ENCODE peak calls at places on chromosomes 13 and 19, in five cellular contexts. One of them, this sample, is unnamed.

GRCh38 chr19:11673608-11674041 is 65.1 kb downstream of the ZNF823 start:
- DNase-seq in Calu3: no peak
- DNase-seq in lower lobe of right lung: peak
- DNase-seq in MM.1S: no peak
- DNase-seq in GM13977: peak
- DNase-seq in this sample: peak

GRCh38 chr13:23741879-23742510 is 147.2 kb downstream of the MIPEP start:
- DNase-seq in Calu3: peak
- DNase-seq in lower lobe of right lung: no peak
- DNase-seq in MM.1S: no peak
- DNase-seq in GM13977: no peak
- DNase-seq in this sample: no peak

GRCh38 chr13:25249001-25249543 is 38.2 kb downstream of the MTMR6 start:
- DNase-seq in lower lobe of right lung: no peak
- DNase-seq in GM13977: peak
- DNase-seq in Calu3: no peak
- DNase-seq in MM.1S: no peak
- DNase-seq in this sample: peak

GRCh38 chr13:99087954-99088491 is 110.2 kb upstream of the DOCK9 start:
- DNase-seq in Calu3: no peak
- DNase-seq in MM.1S: peak
- DNase-seq in lower lobe of right lung: no peak
- DNase-seq in GM13977: no peak
- DNase-seq in this sample: no peak

GRCh38 chr13:90197722-90198121 is 1149.8 kb upstream of the MIR17HG start:
- DNase-seq in MM.1S: no peak
- DNase-seq in Calu3: no peak
- DNase-seq in GM13977: no peak
- DNase-seq in lower lobe of right lung: no peak
- DNase-seq in this sample: no peak

GRCh38 chr19:49590971-49591730 is at the start of gene PRR12:
- DNase-seq in GM13977: peak
- DNase-seq in Calu3: peak
- DNase-seq in MM.1S: peak
- DNase-seq in lower lobe of right lung: peak
- DNase-seq in this sample: peak

GRCh38 chr13:112911285-112911701 is 57.7 kb upstream of the MCF2L start:
- DNase-seq in GM13977: no peak
- DNase-seq in MM.1S: no peak
- DNase-seq in lower lobe of right lung: no peak
- DNase-seq in Calu3: no peak
- DNase-seq in this sample: no peak

GRCh38 chr19:45202637-45203036 is 24.1 kb downstream of the BLOC1S3 start:
- DNase-seq in GM13977: no peak
- DNase-seq in MM.1S: no peak
- DNase-seq in Calu3: no peak
- DNase-seq in lower lobe of right lung: no peak
- DNase-seq in this sample: no peak

GRCh38 chr13:26988059-26988769 is 183.4 kb downstream of the USP12 start:
- DNase-seq in Calu3: no peak
- DNase-seq in GM13977: no peak
- DNase-seq in MM.1S: no peak
- DNase-seq in lower lobe of right lung: no peak
- DNase-seq in this sample: no peak

GRCh38 chr13:60221581-60221980 is 57.9 kb upstream of the DIAPH3 start:
- DNase-seq in GM13977: no peak
- DNase-seq in lower lobe of right lung: no peak
- DNase-seq in Calu3: no peak
- DNase-seq in MM.1S: no peak
- DNase-seq in this sample: no peak

GRCh38 chr13:60227168-60227567 is 63.4 kb upstream of the DIAPH3 start:
- DNase-seq in GM13977: no peak
- DNase-seq in lower lobe of right lung: no peak
- DNase-seq in MM.1S: no peak
- DNase-seq in Calu3: no peak
- DNase-seq in this sample: no peak

GRCh38 chr13:60230593-60230992 is 66.9 kb upstream of the DIAPH3 start:
- DNase-seq in GM13977: no peak
- DNase-seq in lower lobe of right lung: no peak
- DNase-seq in Calu3: no peak
- DNase-seq in MM.1S: peak
- DNase-seq in this sample: no peak

GRCh38 chr13:60229708-60230272 is 66.1 kb upstream of the DIAPH3 start:
- DNase-seq in MM.1S: no peak
- DNase-seq in Calu3: no peak
- DNase-seq in GM13977: no peak
- DNase-seq in lower lobe of right lung: no peak
- DNase-seq in this sample: no peak

DNA sequence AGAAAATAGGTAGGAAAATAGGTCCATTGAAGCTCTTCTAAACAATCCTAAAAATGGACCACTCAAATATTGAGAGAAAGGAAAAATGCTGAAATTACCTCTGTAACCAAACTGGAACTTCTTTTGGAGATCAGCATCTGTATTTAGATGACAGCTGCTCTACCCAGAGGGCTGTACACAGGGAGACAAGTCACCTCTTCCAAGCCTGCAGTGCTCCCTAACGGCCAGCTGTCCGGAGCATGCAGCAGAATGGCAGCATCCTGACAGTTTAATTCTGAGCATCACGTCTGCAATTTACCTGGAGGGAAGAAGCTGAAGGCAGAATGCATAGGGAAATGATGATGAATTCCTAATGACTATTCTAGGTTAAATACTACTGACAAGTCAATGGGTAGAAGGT is 62.8 kb upstream of the DIAPH3 start:
- DNase-seq in MM.1S: no peak
- DNase-seq in GM13977: no peak
- DNase-seq in lower lobe of right lung: no peak
- DNase-seq in Calu3: no peak
- DNase-seq in this sample: no peak
- TF ChIP-seq CTCF in MM.1S: no peak
- TF ChIP-seq CTCF in GM13977: peak
- TF ChIP-seq CTCF in lower lobe of right lung: no peak
- TF ChIP-seq CTCF in Calu3: no peak
- TF ChIP-seq CTCF in this sample: peak

GRCh38 chr19:52585101-52585500 is 15.0 kb downstream of the ZNF701 start:
- DNase-seq in GM13977: no peak
- DNase-seq in Calu3: no peak
- DNase-seq in lower lobe of right lung: no peak
- DNase-seq in MM.1S: no peak
- DNase-seq in this sample: no peak

GRCh38 chr19:52585604-52586003 is 15.5 kb downstream of the ZNF701 start:
- DNase-seq in Calu3: no peak
- DNase-seq in MM.1S: no peak
- DNase-seq in lower lobe of right lung: no peak
- DNase-seq in GM13977: no peak
- DNase-seq in this sample: no peak

GRCh38 chr19:52592301-52592700 is 22.2 kb downstream of the ZNF701 start:
- DNase-seq in GM13977: no peak
- DNase-seq in Calu3: no peak
- DNase-seq in lower lobe of right lung: no peak
- DNase-seq in MM.1S: no peak
- DNase-seq in this sample: no peak

GRCh38 chr19:52590728-52591127 is 20.6 kb downstream of the ZNF701 start:
- DNase-seq in Calu3: no peak
- DNase-seq in lower lobe of right lung: no peak
- DNase-seq in GM13977: no peak
- DNase-seq in MM.1S: no peak
- DNase-seq in this sample: no peak
- TF ChIP-seq CTCF in Calu3: no peak
- TF ChIP-seq CTCF in lower lobe of right lung: no peak
- TF ChIP-seq CTCF in GM13977: no peak
- TF ChIP-seq CTCF in MM.1S: no peak
- TF ChIP-seq CTCF in this sample: no peak

GRCh38 chr13:33869005-33869404 is 51.1 kb downstream of the RFC3 start:
- DNase-seq in GM13977: no peak
- DNase-seq in MM.1S: no peak
- DNase-seq in Calu3: no peak
- DNase-seq in lower lobe of right lung: no peak
- DNase-seq in this sample: no peak

GRCh38 chr13:33870046-33870668 is 52.2 kb downstream of the RFC3 start:
- DNase-seq in GM13977: no peak
- DNase-seq in MM.1S: no peak
- DNase-seq in Calu3: no peak
- DNase-seq in lower lobe of right lung: no peak
- DNase-seq in this sample: no peak

GRCh38 chr13:33868343-33868994 is 50.5 kb downstream of the RFC3 start:
- DNase-seq in MM.1S: no peak
- DNase-seq in Calu3: no peak
- DNase-seq in GM13977: no peak
- DNase-seq in lower lobe of right lung: no peak
- DNase-seq in this sample: no peak

GRCh38 chr13:33865945-33866344 is 48.0 kb downstream of the RFC3 start:
- DNase-seq in lower lobe of right lung: no peak
- DNase-seq in Calu3: no peak
- DNase-seq in MM.1S: no peak
- DNase-seq in GM13977: peak
- DNase-seq in this sample: peak

DNA sequence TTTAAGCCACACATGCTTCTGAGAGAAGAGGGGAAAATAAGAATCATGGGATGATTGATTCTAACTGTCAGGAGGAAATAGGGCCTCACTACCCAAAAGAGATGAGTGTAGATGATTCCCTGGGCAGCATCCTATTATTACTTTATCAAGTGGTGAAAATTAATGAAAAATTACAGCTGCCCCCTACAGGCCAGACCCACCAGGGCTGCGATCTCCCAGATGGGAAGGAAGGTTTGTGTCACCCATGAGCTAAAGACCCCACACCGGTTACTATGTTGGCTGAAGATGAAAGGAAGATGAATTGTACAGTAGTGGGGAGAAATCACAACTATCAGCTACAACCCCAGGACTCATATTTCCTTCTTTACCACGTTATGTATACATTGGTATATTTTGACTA is 49.5 kb downstream of the RFC3 start:
- DNase-seq in lower lobe of right lung: no peak
- DNase-seq in GM13977: no peak
- DNase-seq in MM.1S: no peak
- DNase-seq in Calu3: no peak
- DNase-seq in this sample: no peak
- TF ChIP-seq CTCF in lower lobe of right lung: no peak
- TF ChIP-seq CTCF in GM13977: no peak
- TF ChIP-seq CTCF in MM.1S: no peak
- TF ChIP-seq CTCF in Calu3: no peak
- TF ChIP-seq CTCF in this sample: no peak

DNA sequence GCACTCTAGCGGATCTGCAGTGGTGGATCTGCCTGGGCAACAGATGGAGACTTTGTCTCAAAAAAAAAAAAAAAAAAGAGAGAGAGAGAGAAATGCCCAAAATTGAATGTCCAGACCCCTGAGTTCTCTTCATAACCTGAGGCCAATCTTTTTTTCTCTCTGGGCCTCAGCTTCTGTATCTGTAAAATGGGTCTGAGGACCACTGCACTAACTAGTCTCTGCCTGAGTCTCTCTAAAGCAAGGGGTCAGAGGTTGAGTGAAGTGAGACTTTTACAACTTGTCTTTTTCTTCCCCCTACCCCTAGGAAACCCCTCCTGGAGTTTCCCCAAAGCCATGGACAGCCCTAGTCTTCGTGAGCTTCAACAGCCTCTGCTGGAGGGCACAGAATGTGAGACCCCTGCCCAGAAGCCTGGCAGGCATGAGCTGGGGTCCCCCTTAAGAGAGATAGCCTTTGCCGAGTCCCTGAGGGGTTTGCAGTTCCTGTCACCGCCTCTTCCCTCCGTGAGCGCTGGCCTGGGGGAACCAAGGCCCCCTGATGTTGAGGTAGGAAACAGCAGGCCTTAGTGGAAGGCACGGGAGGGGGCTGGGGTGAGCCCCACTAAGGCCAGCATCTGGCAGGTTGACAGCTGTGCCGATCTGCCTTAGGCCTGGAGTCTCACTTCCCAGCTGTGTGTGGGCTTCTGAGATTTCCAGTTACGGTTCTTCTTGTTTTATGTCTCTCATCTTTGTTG is 1.8 kb downstream of the TMEM91 start:
- DNase-seq in MM.1S: no peak
- DNase-seq in Calu3: no peak
- DNase-seq in GM13977: peak
- DNase-seq in lower lobe of right lung: no peak
- DNase-seq in this sample: peak
- TF ChIP-seq CTCF in MM.1S: no peak
- TF ChIP-seq CTCF in Calu3: no peak
- TF ChIP-seq CTCF in GM13977: peak
- TF ChIP-seq CTCF in lower lobe of right lung: peak
- TF ChIP-seq CTCF in this sample: peak

GRCh38 chr19:41957161-41957837 is 1.8 kb downstream of the RABAC1 start:
- DNase-seq in MM.1S: no peak
- DNase-seq in GM13977: no peak
- DNase-seq in lower lobe of right lung: no peak
- DNase-seq in Calu3: no peak
- DNase-seq in this sample: no peak

GRCh38 chr19:41957838-41958366 is 1.2 kb downstream of the RABAC1 start:
- DNase-seq in Calu3: peak
- DNase-seq in MM.1S: peak
- DNase-seq in lower lobe of right lung: peak
- DNase-seq in GM13977: peak
- DNase-seq in this sample: peak

GRCh38 chr19:41960973-41961372 is 1.9 kb upstream of the RABAC1 start:
- DNase-seq in lower lobe of right lung: no peak
- DNase-seq in Calu3: no peak
- DNase-seq in GM13977: no peak
- DNase-seq in MM.1S: no peak
- DNase-seq in this sample: no peak

GRCh38 chr19:41958367-41959055 is 610 bp downstream of the RABAC1 start:
- DNase-seq in Calu3: peak
- DNase-seq in lower lobe of right lung: peak
- DNase-seq in MM.1S: peak
- DNase-seq in GM13977: peak
- DNase-seq in this sample: peak

DNA sequence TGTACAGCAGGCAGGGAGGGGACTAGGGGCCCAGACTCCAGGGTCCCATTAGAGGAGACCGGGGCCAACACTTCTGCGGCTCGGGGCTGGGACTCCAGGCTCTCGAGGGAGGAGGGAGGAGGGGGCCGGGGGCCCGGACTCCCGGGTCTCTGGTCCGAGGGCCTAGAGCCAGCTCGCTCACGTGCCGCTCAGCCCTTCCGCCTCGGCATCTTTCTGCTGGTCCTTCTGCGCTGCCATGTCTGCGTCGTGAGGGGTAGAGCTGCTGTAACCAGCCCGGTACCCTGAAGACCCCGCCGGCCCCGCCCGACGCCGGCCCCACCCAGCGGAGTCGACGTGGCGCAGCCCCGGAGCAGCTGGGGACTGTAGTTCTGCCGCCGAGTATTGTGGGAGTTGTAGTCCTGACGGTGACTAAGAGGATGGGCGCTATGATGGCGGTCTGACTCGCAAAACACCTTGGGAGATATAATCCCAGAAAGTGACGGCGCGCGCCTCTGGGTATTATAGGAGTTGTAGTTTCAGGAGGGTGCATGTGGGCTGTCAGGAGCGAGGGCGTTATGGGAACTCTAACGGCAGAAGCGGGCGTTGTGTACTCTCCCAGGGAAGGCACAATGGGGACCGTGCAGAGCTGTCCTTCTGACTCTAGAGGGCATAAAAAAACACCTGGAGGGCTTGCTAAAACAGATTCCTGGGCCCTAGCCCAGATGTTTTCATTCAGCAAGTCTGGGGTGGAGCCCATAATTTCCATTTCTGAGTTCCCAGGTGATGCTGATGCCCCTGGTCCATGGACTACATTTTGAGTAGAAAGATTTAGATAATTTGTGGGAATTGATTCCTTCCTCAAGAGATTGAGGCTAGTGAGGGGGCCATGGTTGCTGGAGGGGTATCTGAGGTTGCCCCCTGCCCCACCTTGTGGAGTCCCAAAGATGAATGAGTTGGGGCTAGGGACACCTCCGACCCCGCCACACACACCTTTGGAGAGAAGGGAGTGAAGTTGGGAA is at the start of gene RABAC1:
- DNase-seq in MM.1S: peak
- DNase-seq in GM13977: peak
- DNase-seq in lower lobe of right lung: peak
- DNase-seq in Calu3: peak
- DNase-seq in this sample: peak
- TF ChIP-seq CTCF in MM.1S: peak
- TF ChIP-seq CTCF in GM13977: peak
- TF ChIP-seq CTCF in lower lobe of right lung: peak
- TF ChIP-seq CTCF in Calu3: no peak
- TF ChIP-seq CTCF in this sample: peak